ENCODE peak calls at places on chromosomes 12 and 14, in nine cellular contexts. M, Y, A, B, U, R, S, V and E are unnamed samples.

GRCh38 chr14:33943081-33943480 is 7.8 kb downstream of the EGLN3 start:
- DNase-seq in M (no peak), Y (no peak), A (peak; percentile 89), B (no peak), U (no peak), R (no peak), S (peak; percentile 15), V (peak; percentile 38), E (no peak)

GRCh38 chr12:131088701-131089525 is 135.2 kb downstream of the ADGRD1 start:
- DNase-seq in M (no peak), Y (no peak), A (no peak), B (no peak), U (no peak), R (no peak), S (no peak), V (no peak), E (no peak)

GRCh38 chr12:110245278-110245868 is 35.7 kb upstream of the ATP2A2 start:
- DNase-seq in M (peak; percentile 15), Y (peak; percentile 36), A (no peak), B (no peak), U (peak; percentile 55), R (no peak), S (no peak), V (peak; percentile 84), E (peak; percentile 43)

GRCh38 chr14:34035177-34035933 is 84.5 kb upstream of the EGLN3 start:
- DNase-seq in M (no peak), Y (no peak), A (no peak), B (no peak), U (no peak), R (no peak), S (no peak), V (peak; percentile 77), E (no peak)

GRCh38 chr14:67004521-67004920 is 184.7 kb upstream of the GARIN2 start:
- DNase-seq in M (no peak), Y (no peak), A (no peak), B (no peak), U (no peak), R (no peak), S (no peak), V (no peak), E (no peak)

GRCh38 chr12:109291531-109292341 is 17.3 kb downstream of the FOXN4 start:
- DNase-seq in M (no peak), Y (no peak), A (peak; percentile 96), B (peak; percentile 41), U (no peak), R (no peak), S (peak; percentile 84), V (no peak), E (no peak)

GRCh38 chr14:78278464-78278863 is 108.3 kb downstream of the NRXN3 start:
- DNase-seq in M (no peak), Y (no peak), A (peak; percentile 84), B (no peak), U (no peak), R (no peak), S (no peak), V (no peak), E (no peak)

GRCh38 chr14:55255185-55255584 is 16.0 kb upstream of the FBXO34 start:
- DNase-seq in M (no peak), Y (no peak), A (no peak), B (no peak), U (no peak), R (no peak), S (no peak), V (no peak), E (no peak)

GRCh38 chr14:35332517-35333346 is 40.5 kb downstream of the PSMA6 start:
- DNase-seq in M (no peak), Y (peak; percentile 26), A (peak; percentile 48), B (no peak), U (no peak), R (no peak), S (no peak), V (no peak), E (no peak)

GRCh38 chr14:75254381-75254821 is 24.2 kb upstream of the FOS start:
- DNase-seq in M (no peak), Y (no peak), A (no peak), B (no peak), U (no peak), R (no peak), S (no peak), V (peak; percentile 67), E (no peak)

GRCh38 chr12:65876898-65877721 is 52.8 kb downstream of the HMGA2 start:
- DNase-seq in M (no peak), Y (no peak), A (no peak), B (peak; percentile 74), U (no peak), R (no peak), S (no peak), V (no peak), E (no peak)

GRCh38 chr12:131049569-131050339 is 96.0 kb downstream of the ADGRD1 start:
- DNase-seq in M (no peak), Y (no peak), A (no peak), B (no peak), U (no peak), R (no peak), S (no peak), V (no peak), E (no peak)

GRCh38 chr14:105878554-105878953 is 352.2 kb downstream of the TMEM121 start:
- DNase-seq in M (no peak), Y (no peak), A (no peak), B (no peak), U (no peak), R (no peak), S (no peak), V (no peak), E (no peak)

GRCh38 chr12:57845478-57846284 is 848 bp downstream of the CTDSP2 start:
- DNase-seq in M (peak; percentile 21), Y (peak; percentile 35), A (no peak), B (peak; percentile 62), U (peak; percentile 47), R (peak; percentile 55), S (peak; percentile 81), V (peak; percentile 91), E (peak; percentile 81)

GRCh38 chr14:68670344-68670725 is 122.5 kb downstream of the ZFP36L1 start:
- DNase-seq in M (no peak), Y (no peak), A (no peak), B (no peak), U (no peak), R (no peak), S (no peak), V (no peak), E (no peak)

GRCh38 chr12:104816845-104817503 is 141.1 kb downstream of the SLC41A2 start:
- DNase-seq in M (no peak), Y (no peak), A (peak; percentile 7), B (no peak), U (no peak), R (no peak), S (no peak), V (no peak), E (peak; percentile 36)

GRCh38 chr12:6607751-6608591 is 792 bp upstream of the CHD4 start:
- DNase-seq in M (no peak), Y (peak; percentile 93), A (peak; percentile 85), B (peak; percentile 66), U (peak; percentile 51), R (peak; percentile 76), S (peak; percentile 69), V (no peak), E (peak; percentile 18)